ENCODE peak calls at places on chromosomes 12 and 14, in four cellular contexts. One of them, this sample, is unnamed.

GRCh38 chr12:118140825-118141224 is 4.9 kb downstream of the PEBP1 start:
- DNase-seq in lung: no peak
- DNase-seq in H9: no peak
- DNase-seq in vagina: no peak
- DNase-seq in this sample: no peak

GRCh38 chr14:56585461-56586084 is 6.0 kb downstream of the TMEM260 start:
- DNase-seq in H9: no peak
- DNase-seq in lung: no peak
- DNase-seq in vagina: no peak
- DNase-seq in this sample: no peak

GRCh38 chr12:68236421-68237059 is 10.9 kb upstream of the IL26 start:
- DNase-seq in vagina: no peak
- DNase-seq in H9: no peak
- DNase-seq in lung: no peak
- DNase-seq in this sample: no peak

GRCh38 chr14:40368314-40368713 is 936.1 kb upstream of the FBXO33 start:
- DNase-seq in H9: no peak
- DNase-seq in vagina: no peak
- DNase-seq in lung: no peak
- DNase-seq in this sample: no peak

GRCh38 chr14:30382221-30382620 is 176.7 kb upstream of the G2E3 start:
- DNase-seq in H9: no peak
- DNase-seq in lung: no peak
- DNase-seq in vagina: no peak
- DNase-seq in this sample: no peak

GRCh38 chr12:122399254-122399591 is 23.2 kb downstream of the CLIP1 start:
- DNase-seq in lung: no peak
- DNase-seq in H9: no peak
- DNase-seq in vagina: no peak
- DNase-seq in this sample: no peak

GRCh38 chr12:96166765-96167164 is 27.4 kb upstream of the ELK3 start:
- DNase-seq in vagina: no peak
- DNase-seq in lung: no peak
- DNase-seq in H9: no peak
- DNase-seq in this sample: no peak

GRCh38 chr12:106303202-106303820 is 778 bp downstream of the TCP11L2 start:
- DNase-seq in lung: peak; percentile 85
- DNase-seq in H9: peak; percentile 89
- DNase-seq in vagina: peak; percentile 90
- DNase-seq in this sample: peak; percentile 90

GRCh38 chr14:55398679-55399078 is 13.0 kb downstream of the ATG14 start:
- DNase-seq in vagina: no peak
- DNase-seq in H9: no peak
- DNase-seq in lung: no peak
- DNase-seq in this sample: no peak

GRCh38 chr14:50051706-50052105 is 64.7 kb downstream of the VCPKMT start:
- DNase-seq in H9: no peak
- DNase-seq in vagina: no peak
- DNase-seq in lung: no peak
- DNase-seq in this sample: no peak

GRCh38 chr12:10941916-10942607 is 3.0 kb upstream of the TAS2R14 start:
- DNase-seq in H9: peak; percentile 75
- DNase-seq in lung: no peak
- DNase-seq in vagina: no peak
- DNase-seq in this sample: peak; percentile 6

GRCh38 chr14:95389471-95390011 is 69.8 kb upstream of the CLMN start:
- DNase-seq in vagina: no peak
- DNase-seq in H9: no peak
- DNase-seq in lung: no peak
- DNase-seq in this sample: peak; percentile 42

GRCh38 chr12:57694459-57695019 is 607 bp downstream of the OS9 start:
- DNase-seq in lung: no peak
- DNase-seq in vagina: no peak
- DNase-seq in H9: no peak
- DNase-seq in this sample: peak; percentile 15

GRCh38 chr14:94897583-94897982 is 127.7 kb upstream of the GSC start:
- DNase-seq in lung: no peak
- DNase-seq in vagina: no peak
- DNase-seq in H9: no peak
- DNase-seq in this sample: no peak

GRCh38 chr12:6465467-6466183 is 4.9 kb downstream of the VAMP1 start:
- DNase-seq in H9: peak; percentile 67
- DNase-seq in vagina: no peak
- DNase-seq in lung: peak; percentile 61
- DNase-seq in this sample: peak; percentile 62

GRCh38 chr12:117674313-117674712 is 294.5 kb downstream of the KSR2 start:
- DNase-seq in vagina: no peak
- DNase-seq in lung: no peak
- DNase-seq in H9: no peak
- DNase-seq in this sample: no peak

GRCh38 chr12:102992720-102993119 is 35.2 kb downstream of the ASCL1 start:
- DNase-seq in lung: no peak
- DNase-seq in vagina: no peak
- DNase-seq in H9: no peak
- DNase-seq in this sample: no peak

GRCh38 chr12:44875954-44876553 is at the start of gene NELL2:
- DNase-seq in lung: peak; percentile 36
- DNase-seq in H9: peak; percentile 92
- DNase-seq in vagina: no peak
- DNase-seq in this sample: peak; percentile 62

GRCh38 chr14:77181603-77182437 is at the start of gene TMEM63C:
- DNase-seq in H9: peak; percentile 99
- DNase-seq in lung: no peak
- DNase-seq in vagina: peak; percentile 58
- DNase-seq in this sample: peak; percentile 83

GRCh38 chr12:130847097-130847496 is 8.0 kb upstream of the STX2 start:
- DNase-seq in lung: no peak
- DNase-seq in vagina: no peak
- DNase-seq in H9: no peak
- DNase-seq in this sample: no peak

GRCh38 chr14:24072436-24072835 is 1.1 kb downstream of the CPNE6 start:
- DNase-seq in lung: no peak
- DNase-seq in H9: no peak
- DNase-seq in vagina: no peak
- DNase-seq in this sample: peak; percentile 75

GRCh38 chr14:102088012-102088792 is 1.4 kb upstream of the HSP90AA1 start:
- DNase-seq in lung: peak; percentile 51
- DNase-seq in H9: peak; percentile 92
- DNase-seq in vagina: no peak
- DNase-seq in this sample: peak; percentile 30

GRCh38 chr14:73726025-73726961 is 12.1 kb upstream of the PNMA1 start:
- DNase-seq in lung: no peak
- DNase-seq in vagina: peak; percentile 85
- DNase-seq in H9: no peak
- DNase-seq in this sample: no peak

GRCh38 chr12:130336723-130337475 is 788 bp upstream of the PIWIL1 start:
- DNase-seq in H9: no peak
- DNase-seq in vagina: no peak
- DNase-seq in lung: no peak
- DNase-seq in this sample: no peak

GRCh38 chr14:74531467-74531866 is 37.9 kb downstream of the ISCA2 start:
- DNase-seq in H9: peak; percentile 90
- DNase-seq in vagina: no peak
- DNase-seq in lung: peak; percentile 45
- DNase-seq in this sample: peak; percentile 45

GRCh38 chr12:81998761-81999378 is 239.7 kb upstream of the PPFIA2 start:
- DNase-seq in lung: no peak
- DNase-seq in vagina: no peak
- DNase-seq in H9: no peak
- DNase-seq in this sample: no peak

GRCh38 chr14:96122496-96122895 is 82.1 kb upstream of the BDKRB2 start:
- DNase-seq in lung: no peak
- DNase-seq in H9: no peak
- DNase-seq in vagina: peak; percentile 77
- DNase-seq in this sample: no peak

GRCh38 chr14:31428011-31428410 is 7.7 kb upstream of the HEATR5A start:
- DNase-seq in H9: no peak
- DNase-seq in vagina: no peak
- DNase-seq in lung: no peak
- DNase-seq in this sample: no peak
- H3K27ac ChIP-seq in H9: no peak overlapping the region
- H3K27ac ChIP-seq in vagina: no peak overlapping the region
- H3K27ac ChIP-seq in lung: no peak overlapping the region
- H3K27ac ChIP-seq in this sample: no peak overlapping the region

GRCh38 chr12:71870409-71870808 is 30.9 kb downstream of the TBC1D15 start:
- DNase-seq in lung: no peak
- DNase-seq in H9: no peak
- DNase-seq in vagina: no peak
- DNase-seq in this sample: no peak
- H3K27ac ChIP-seq in lung: no peak overlapping the region
- H3K27ac ChIP-seq in H9: no peak overlapping the region
- H3K27ac ChIP-seq in vagina: no peak overlapping the region
- H3K27ac ChIP-seq in this sample: no peak overlapping the region

DNA sequence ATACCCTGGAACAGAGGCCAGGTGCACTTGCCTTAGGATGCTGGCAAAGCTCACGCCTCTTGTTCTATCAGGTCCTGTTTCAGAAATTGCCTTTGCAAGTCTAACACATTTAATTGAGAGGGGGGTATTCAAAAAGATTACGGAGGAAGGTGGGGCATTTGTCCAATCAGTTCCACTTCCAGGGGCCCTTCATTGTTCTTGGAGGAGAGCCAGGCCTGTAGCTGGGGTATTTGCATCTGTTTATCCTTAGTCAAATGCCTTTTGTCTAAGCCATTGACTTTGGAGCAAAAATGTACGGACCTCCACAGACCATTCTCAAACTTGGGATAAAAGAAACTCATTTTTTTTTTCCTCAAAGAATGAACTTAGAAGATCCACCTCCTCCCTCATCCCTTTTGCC is 582.1 kb downstream of the BCL11B start:
- DNase-seq in vagina: no peak
- DNase-seq in lung: no peak
- DNase-seq in H9: no peak
- DNase-seq in this sample: no peak
- H3K27ac ChIP-seq in vagina: no peak overlapping the region
- H3K27ac ChIP-seq in lung: no peak overlapping the region
- H3K27ac ChIP-seq in H9: no peak overlapping the region
- H3K27ac ChIP-seq in this sample: no peak overlapping the region

GRCh38 chr14:67170706-67171105 is 18.5 kb upstream of the GARIN2 start:
- DNase-seq in vagina: no peak
- DNase-seq in H9: no peak
- DNase-seq in lung: no peak
- DNase-seq in this sample: no peak
- H3K27ac ChIP-seq in vagina: no peak overlapping the region
- H3K27ac ChIP-seq in H9: no peak overlapping the region
- H3K27ac ChIP-seq in lung: no peak overlapping the region
- H3K27ac ChIP-seq in this sample: no peak overlapping the region

GRCh38 chr14:81319314-81319713 is 80.8 kb downstream of the STON2 start:
- DNase-seq in H9: no peak
- DNase-seq in lung: no peak
- DNase-seq in vagina: no peak
- DNase-seq in this sample: no peak
- H3K27ac ChIP-seq in H9: no peak overlapping the region
- H3K27ac ChIP-seq in lung: no peak overlapping the region
- H3K27ac ChIP-seq in vagina: no peak overlapping the region
- H3K27ac ChIP-seq in this sample: no peak overlapping the region

GRCh38 chr12:113128802-113129663 is 6.5 kb downstream of the RASAL1 start:
- DNase-seq in H9: no peak
- DNase-seq in lung: no peak
- DNase-seq in vagina: no peak
- DNase-seq in this sample: no peak

GRCh38 chr12:113131556-113131955 is 4.0 kb downstream of the RASAL1 start:
- DNase-seq in lung: no peak
- DNase-seq in vagina: no peak
- DNase-seq in H9: no peak
- DNase-seq in this sample: no peak

GRCh38 chr12:113133036-113133435 is 2.5 kb downstream of the RASAL1 start:
- DNase-seq in H9: no peak
- DNase-seq in vagina: no peak
- DNase-seq in lung: no peak
- DNase-seq in this sample: no peak

GRCh38 chr12:113129664-113130456 is 5.7 kb downstream of the RASAL1 start:
- DNase-seq in lung: no peak
- DNase-seq in vagina: no peak
- DNase-seq in H9: no peak
- DNase-seq in this sample: no peak

GRCh38 chr12:113130457-113131135 is 5.0 kb downstream of the RASAL1 start:
- DNase-seq in vagina: no peak
- DNase-seq in lung: no peak
- DNase-seq in H9: peak; percentile 88
- DNase-seq in this sample: peak; percentile 87
- H3K27ac ChIP-seq in vagina: no peak overlapping the region
- H3K27ac ChIP-seq in lung: no peak overlapping the region
- H3K27ac ChIP-seq in H9: no peak overlapping the region
- H3K27ac ChIP-seq in this sample: peak overlapping the region; percentile 78

DNA sequence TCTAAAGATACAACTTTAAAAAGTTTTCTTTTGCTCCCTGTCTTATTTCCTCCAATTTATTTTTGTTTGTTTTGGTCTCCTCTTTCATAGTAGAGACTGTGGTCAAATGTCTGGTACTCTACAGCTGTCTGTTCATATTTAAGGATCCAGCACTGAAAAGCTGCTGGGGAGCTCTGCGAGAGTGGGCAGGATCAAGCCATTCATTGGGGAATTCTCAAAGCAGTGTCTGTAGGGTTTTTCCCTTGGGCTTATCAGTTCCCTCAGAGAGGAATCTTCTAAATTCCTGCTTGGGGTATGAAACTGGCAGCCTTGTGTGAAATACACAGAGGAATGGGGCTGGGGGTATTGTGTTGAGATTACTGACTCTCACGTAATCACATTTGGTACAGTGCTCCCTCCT is 52.3 kb downstream of the FNTB start:
- DNase-seq in lung: no peak
- DNase-seq in vagina: no peak
- DNase-seq in H9: no peak
- DNase-seq in this sample: no peak
- H3K27ac ChIP-seq in lung: no peak overlapping the region
- H3K27ac ChIP-seq in vagina: no peak overlapping the region
- H3K27ac ChIP-seq in H9: no peak overlapping the region
- H3K27ac ChIP-seq in this sample: no peak overlapping the region

GRCh38 chr12:92030618-92031017 is 115.0 kb downstream of the BTG1 start:
- DNase-seq in vagina: no peak
- DNase-seq in H9: no peak
- DNase-seq in lung: peak; percentile 29
- DNase-seq in this sample: peak; percentile 17

GRCh38 chr12:92028039-92028709 is 117.5 kb downstream of the BTG1 start:
- DNase-seq in lung: no peak
- DNase-seq in H9: no peak
- DNase-seq in vagina: no peak
- DNase-seq in this sample: no peak

GRCh38 chr12:92027243-92027642 is 118.4 kb downstream of the BTG1 start:
- DNase-seq in vagina: no peak
- DNase-seq in lung: no peak
- DNase-seq in H9: no peak
- DNase-seq in this sample: no peak

GRCh38 chr12:92029902-92030586 is 115.6 kb downstream of the BTG1 start:
- DNase-seq in H9: no peak
- DNase-seq in lung: no peak
- DNase-seq in vagina: no peak
- DNase-seq in this sample: no peak

DNA sequence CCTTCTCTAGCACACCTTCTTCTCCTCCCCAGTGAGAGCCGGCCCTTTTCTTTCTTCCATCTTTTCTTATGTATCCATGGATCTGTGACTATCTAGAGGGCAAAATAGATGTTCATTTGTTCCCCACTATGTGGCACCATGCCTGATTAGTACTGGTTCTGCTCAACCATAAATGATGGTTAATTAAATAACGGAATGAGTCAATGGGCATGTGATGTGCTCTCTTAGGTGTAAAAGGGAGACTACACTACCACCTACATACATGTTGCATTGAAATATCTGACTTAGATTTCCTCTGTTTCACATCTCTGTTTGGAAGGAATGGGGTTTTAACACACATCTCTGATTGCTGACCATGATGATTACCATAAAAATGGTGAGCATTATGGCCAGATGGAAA is 116.5 kb downstream of the BTG1 start:
- DNase-seq in H9: no peak
- DNase-seq in vagina: no peak
- DNase-seq in lung: no peak
- DNase-seq in this sample: no peak
- H3K27ac ChIP-seq in H9: no peak overlapping the region
- H3K27ac ChIP-seq in vagina: peak overlapping the region; percentile 24
- H3K27ac ChIP-seq in lung: no peak overlapping the region
- H3K27ac ChIP-seq in this sample: no peak overlapping the region

This sample was measured in thyroid gland.